ENCODE peak calls at places on chromosomes 6 and 20, in eight cellular contexts. I is HCEC 1CT; S is stomach; E is GM03348; O is fibroblast of pulmonary artery; K is GM20000; U is kidney; Z is stimulated activated CD4-positive, alpha-beta T cell treated with anti-CD3 and anti-CD28 coated beads, Interleukin-12 subunit alpha, Interleukin-12 subunit beta, amount 100 ng/mL, for 4 hours. Q is an unnamed sample.

GRCh38 chr6:81734500-81735140 is 17.9 kb downstream of the TENT5A start:
- DNase-seq in I (no peak), K (no peak), E (no peak), O (no peak), Z (no peak), U (no peak), S (no peak), Q (no peak)

GRCh38 chr20:48725589-48725991 is 102.2 kb downstream of the PREX1 start:
- DNase-seq in I (peak), O (peak), U (no peak), S (no peak), K (no peak), E (peak), Z (no peak), Q (no peak)

GRCh38 chr6:19831358-19831757 is 5.8 kb upstream of the ID4 start:
- DNase-seq in S (no peak), I (no peak), O (no peak), Z (no peak), U (no peak), K (no peak), E (no peak), Q (no peak)

GRCh38 chr20:34907616-34908469 is 31.4 kb downstream of the ACSS2 start:
- DNase-seq in K (no peak), U (peak), Z (no peak), I (peak), O (peak), E (peak), S (peak), Q (peak)

GRCh38 chr6:121886223-121886830 is 450.9 kb downstream of the GJA1 start:
- DNase-seq in I (peak), O (peak), E (peak), K (no peak), S (no peak), Z (no peak), U (no peak), Q (no peak)

GRCh38 chr6:133587396-133587795 is 301.5 kb upstream of the TCF21 start:
- DNase-seq in E (no peak), I (no peak), S (no peak), K (no peak), O (no peak), Z (no peak), U (no peak), Q (no peak)

GRCh38 chr20:20317195-20318113 is 50.5 kb upstream of the INSM1 start:
- DNase-seq in O (no peak), S (no peak), I (no peak), K (no peak), Z (no peak), E (no peak), U (no peak), Q (no peak)

GRCh38 chr6:109458774-109459531 is 3.4 kb upstream of the MICAL1 start:
- DNase-seq in K (peak), O (no peak), I (no peak), S (no peak), Z (no peak), U (no peak), E (no peak), Q (no peak)

GRCh38 chr6:48765352-48765961 is 654.5 kb upstream of the PTCHD4 start:
- DNase-seq in Z (no peak), U (peak), O (peak), I (peak), E (peak), S (peak), K (peak), Q (peak)

GRCh38 chr20:18031050-18031449 is 26.7 kb downstream of the OVOL2 start:
- DNase-seq in K (no peak), O (no peak), Z (no peak), E (no peak), S (no peak), U (peak), I (no peak), Q (no peak)

GRCh38 chr20:15759546-15760216 is 813.6 kb downstream of the KIF16B start:
- DNase-seq in E (peak), Z (no peak), K (no peak), S (no peak), U (no peak), O (peak), I (no peak), Q (no peak)

GRCh38 chr6:43436577-43437282 is 9.4 kb downstream of the ABCC10 start:
- DNase-seq in U (no peak), I (peak), E (peak), S (peak), O (peak), Z (no peak), K (no peak), Q (peak)

GRCh38 chr6:152356659-152357058 is 280.5 kb downstream of the SYNE1 start:
- DNase-seq in U (no peak), E (peak), K (peak), Z (no peak), O (peak), S (no peak), I (peak), Q (no peak)

GRCh38 chr6:133286765-133287164 is 45.6 kb downstream of the EYA4 start:
- DNase-seq in I (peak), K (no peak), S (no peak), O (peak), E (peak), Z (no peak), U (no peak), Q (no peak)

GRCh38 chr6:52423971-52424381 is 3.8 kb downstream of the EFHC1 start:
- DNase-seq in Z (no peak), I (peak), O (peak), E (peak), U (no peak), K (no peak), S (no peak), Q (peak)

GRCh38 chr20:44406572-44407100 is 51.1 kb downstream of the HNF4A start:
- DNase-seq in Z (no peak), I (no peak), S (no peak), E (no peak), O (no peak), U (no peak), K (no peak), Q (no peak)

GRCh38 chr6:70706491-70707123 is 38.9 kb downstream of the SMAP1 start:
- DNase-seq in O (peak), E (peak), Z (no peak), I (peak), S (no peak), U (no peak), K (no peak), Q (no peak)

GRCh38 chr6:124022641-124023040 is 219.0 kb downstream of the NKAIN2 start:
- DNase-seq in O (no peak), S (no peak), Z (no peak), U (no peak), E (no peak), I (no peak), K (no peak), Q (no peak)

GRCh38 chr20:54199721-54200176 is 8.1 kb upstream of the PFDN4 start:
- DNase-seq in I (peak), U (peak), O (peak), E (peak), S (peak), Z (peak), K (peak), Q (peak)

GRCh38 chr20:2602746-2603145 is 49.7 kb upstream of the NOP56 start:
- DNase-seq in U (no peak), O (no peak), Z (no peak), K (no peak), S (no peak), I (no peak), E (no peak), Q (no peak)

GRCh38 chr20:19231359-19232035 is 19.1 kb downstream of the SLC24A3 start:
- DNase-seq in S (no peak), U (no peak), E (no peak), Z (no peak), I (no peak), K (no peak), O (no peak), Q (no peak)

GRCh38 chr6:138334963-138335362 is 42.7 kb upstream of the SMIM28 start:
- DNase-seq in O (no peak), E (no peak), S (no peak), I (no peak), U (peak), K (no peak), Z (no peak), Q (no peak)

GRCh38 chr6:71197770-71198169 is 90.8 kb upstream of the OGFRL1 start:
- DNase-seq in O (peak), S (no peak), U (no peak), K (no peak), Z (no peak), E (peak), I (peak), Q (no peak)

GRCh38 chr6:77037439-77037838 is 425.9 kb downstream of the HTR1B start:
- DNase-seq in U (no peak), K (no peak), I (no peak), E (no peak), Z (no peak), O (no peak), S (no peak), Q (no peak)

GRCh38 chr20:46698788-46699187 is 9.5 kb upstream of the TP53RK start:
- DNase-seq in O (no peak), E (no peak), U (no peak), K (no peak), Z (no peak), I (no peak), S (no peak), Q (no peak)

GRCh38 chr6:27873101-27874030 is 38.8 kb downstream of the OR2B2 start:
- DNase-seq in K (no peak), S (peak), E (peak), Z (peak), I (peak), U (peak), O (peak), Q (peak)

GRCh38 chr6:26126394-26127221 is 39.4 kb downstream of the HFE start:
- DNase-seq in O (no peak), Z (no peak), U (no peak), I (peak), K (no peak), E (peak), S (no peak), Q (no peak)

GRCh38 chr6:12718025-12718424 is 1.5 kb downstream of the PHACTR1 start:
- DNase-seq in K (no peak), E (peak), O (peak), U (no peak), S (no peak), Z (no peak), I (peak), Q (no peak)

GRCh38 chr6:107712523-107713213 is 111.4 kb downstream of the SCML4 start:
- DNase-seq in Z (no peak), U (no peak), E (peak), S (no peak), I (peak), K (no peak), O (peak), Q (peak)

GRCh38 chr20:23139524-23139923 is 53.4 kb upstream of the CD93 start:
- DNase-seq in O (no peak), Z (no peak), K (no peak), E (no peak), U (no peak), S (no peak), I (no peak), Q (no peak)

GRCh38 chr20:18101125-18101820 is 36.4 kb upstream of the KAT14 start:
- DNase-seq in I (no peak), S (no peak), U (no peak), E (no peak), O (no peak), K (no peak), Z (no peak), Q (no peak)

GRCh38 chr6:39449022-39449421 is 126.5 kb upstream of the KCNK16 start:
- DNase-seq in Z (no peak), U (no peak), E (no peak), I (no peak), O (no peak), S (no peak), K (no peak), Q (no peak)

GRCh38 chr20:41538810-41539596 is 79.2 kb downstream of the CHD6 start:
- DNase-seq in O (no peak), K (no peak), U (no peak), I (no peak), E (no peak), Z (no peak), S (no peak), Q (no peak)

GRCh38 chr6:32689531-32690505 is 23.4 kb upstream of the HLA-DQB1 start:
- DNase-seq in K (peak), S (no peak), E (no peak), Z (no peak), U (no peak), O (peak), I (no peak), Q (no peak)

GRCh38 chr6:41602864-41603608 is 35.2 kb upstream of the MDFI start:
- DNase-seq in U (peak), O (peak), I (peak), K (peak), S (peak), E (peak), Z (peak), Q (peak)

GRCh38 chr6:26021350-26022165 is 59.0 kb downstream of the TRIM38 start:
- DNase-seq in O (peak), S (peak), Z (peak), I (peak), K (peak), E (peak), U (peak), Q (peak)

GRCh38 chr6:13428528-13429405 is 58.6 kb downstream of the GFOD1 start:
- DNase-seq in K (peak), Z (no peak), U (no peak), E (no peak), O (no peak), I (no peak), S (no peak), Q (no peak)

GRCh38 chr6:114537977-114538376 is 195.2 kb upstream of the HS3ST5 start:
- DNase-seq in E (no peak), O (no peak), I (no peak), U (no peak), K (no peak), S (no peak), Z (no peak), Q (no peak)

GRCh38 chr6:128007658-128008057 is 106.8 kb upstream of the THEMIS start:
- DNase-seq in Z (no peak), I (no peak), E (no peak), O (no peak), K (no peak), U (no peak), S (no peak), Q (no peak)

GRCh38 chr20:40959325-40960092 is 69.1 kb upstream of the TOP1 start:
- DNase-seq in E (no peak), U (no peak), K (no peak), O (no peak), I (no peak), Z (no peak), S (peak), Q (no peak)

Q was measured in PC-9.